ENCODE peak calls at places on chromosomes 1 and 21, in eight cellular contexts. C is fibroblast of lung; M is ecto neural progenitor cell; Y is stromal cell of bone marrow; U is putamen; J is NCI-H2107; T is activated CD8-positive, alpha-beta memory T cell treated with anti-CD3 and anti-CD28 coated beads for 24 hours; F is posterior vena cava. G is an unnamed sample.
A peak's percentile ranks its signal among the peaks of the same experiment; 100 is the strongest.

GRCh38 chr1:223242971-223243370 is 99.9 kb upstream of the TLR5 start:
- DNase-seq in J (no peak), M (peak; percentile 46), C (no peak), U (no peak), F (no peak), T (no peak), Y (no peak), G (no peak)

GRCh38 chr1:50703240-50703639 is 256.8 kb downstream of the FAF1 start:
- DNase-seq in U (no peak), C (no peak), J (no peak), T (no peak), M (no peak), F (no peak), Y (no peak), G (no peak)

GRCh38 chr1:48026275-48026674 is 29.1 kb upstream of the TRABD2B start:
- DNase-seq in U (no peak), F (no peak), Y (peak; percentile 52), J (no peak), C (peak; percentile 16), M (no peak), T (no peak), G (no peak)

GRCh38 chr1:226419284-226419683 is 11.4 kb upstream of the PARP1 start:
- DNase-seq in J (no peak), M (peak; percentile 22), U (no peak), C (no peak), T (peak; percentile 32), Y (no peak), F (no peak), G (no peak)

GRCh38 chr21:35428927-35429326 is 379.8 kb upstream of the RUNX1 start:
- DNase-seq in C (no peak), J (no peak), U (no peak), M (no peak), F (no peak), Y (peak; percentile 76), T (no peak), G (no peak)

GRCh38 chr1:74412244-74412643 is 100.2 kb downstream of the LRRC53 start:
- DNase-seq in F (no peak), U (no peak), C (no peak), M (no peak), J (no peak), Y (no peak), T (no peak), G (no peak)

GRCh38 chr1:206706298-206706791 is 21.6 kb downstream of the MAPKAPK2 start:
- DNase-seq in C (peak; percentile 96), F (peak; percentile 95), U (no peak), J (peak; percentile 38), M (peak; percentile 75), T (no peak), Y (peak; percentile 95), G (peak; percentile 73)

GRCh38 chr1:158458263-158458662 is 3.4 kb upstream of the OR10K1 start:
- DNase-seq in U (no peak), T (no peak), Y (no peak), M (no peak), C (no peak), J (no peak), F (no peak), G (no peak)

GRCh38 chr1:70034403-70034802 is 171.0 kb downstream of the LRRC40 start:
- DNase-seq in Y (no peak), T (no peak), J (peak; percentile 18), F (no peak), C (peak; percentile 70), M (no peak), U (no peak), G (no peak)

GRCh38 chr1:17502326-17502778 is 37.1 kb upstream of the ARHGEF10L start:
- DNase-seq in T (peak; percentile 74), F (peak; percentile 95), C (peak; percentile 75), J (peak; percentile 38), U (peak; percentile 53), M (peak; percentile 89), Y (peak; percentile 93), G (peak; percentile 95)

GRCh38 chr1:26391450-26391849 is 18.9 kb upstream of the ZNF683 start:
- DNase-seq in J (no peak), M (no peak), C (peak; percentile 45), F (no peak), Y (peak; percentile 46), T (no peak), U (peak; percentile 14), G (no peak)

GRCh38 chr1:63557365-63557987 is 34.2 kb downstream of the EFCAB7 start:
- DNase-seq in U (no peak), T (no peak), C (peak; percentile 20), M (no peak), J (no peak), F (no peak), Y (peak; percentile 25), G (no peak)

GRCh38 chr21:36166705-36167104 is 10.1 kb downstream of the DOP1B start:
- DNase-seq in M (no peak), F (peak; percentile 45), T (no peak), J (no peak), C (no peak), Y (no peak), U (no peak), G (no peak)

GRCh38 chr1:231603598-231604275 is 22.9 kb upstream of the DISC1 start:
- DNase-seq in J (peak; percentile 71), M (no peak), U (peak; percentile 58), C (peak; percentile 47), Y (no peak), F (no peak), T (peak; percentile 68), G (no peak)

GRCh38 chr1:89605692-89606091 is 27.2 kb upstream of the LRRC8C start:
- DNase-seq in Y (no peak), C (peak; percentile 72), J (no peak), U (no peak), T (no peak), F (no peak), M (no peak), G (no peak)

GRCh38 chr1:189693140-189693539 is 784.5 kb downstream of the BRINP3 start:
- DNase-seq in C (no peak), F (no peak), U (no peak), Y (no peak), J (no peak), M (no peak), T (no peak), G (no peak)

GRCh38 chr1:17112076-17112475 is 7.2 kb downstream of the PADI2 start:
- DNase-seq in T (no peak), Y (no peak), J (no peak), U (no peak), F (no peak), M (no peak), C (no peak), G (no peak)

GRCh38 chr1:161197560-161198205 is 1.2 kb downstream of the ADAMTS4 start:
- DNase-seq in M (no peak), Y (no peak), U (no peak), F (peak; percentile 76), T (no peak), J (no peak), C (no peak), G (no peak)

GRCh38 chr1:24969616-24970398 is 39.7 kb upstream of the RUNX3 start:
- DNase-seq in C (no peak), J (no peak), T (peak; percentile 76), M (no peak), U (no peak), F (no peak), Y (no peak), G (no peak)

GRCh38 chr1:175471039-175471800 is 272.2 kb downstream of the TNR start:
- DNase-seq in M (no peak), Y (no peak), U (no peak), C (peak; percentile 77), T (no peak), J (no peak), F (no peak), G (no peak)

GRCh38 chr1:154582885-154583284 is 15.3 kb downstream of the CHRNB2 start:
- DNase-seq in M (no peak), F (no peak), J (no peak), T (no peak), Y (no peak), C (no peak), U (no peak), G (no peak)

GRCh38 chr1:3548156-3548893 is 63.0 kb downstream of the MEGF6 start:
- DNase-seq in T (no peak), C (peak; percentile 76), F (no peak), Y (no peak), J (no peak), U (no peak), M (no peak), G (no peak)

GRCh38 chr1:158078569-158079080 is 85.2 kb downstream of the KIRREL1 start:
- DNase-seq in U (no peak), C (no peak), Y (no peak), F (no peak), T (no peak), J (no peak), M (no peak), G (no peak)

GRCh38 chr1:212012034-212012740 is 23.2 kb downstream of the INTS7 start:
- DNase-seq in F (no peak), J (peak; percentile 62), U (peak; percentile 20), Y (peak; percentile 53), M (peak; percentile 61), C (peak; percentile 51), T (peak; percentile 79), G (peak; percentile 59)

GRCh38 chr1:53128401-53128800 is 14.0 kb downstream of the SLC1A7 start:
- DNase-seq in U (no peak), T (no peak), J (no peak), Y (no peak), C (no peak), M (no peak), F (peak; percentile 58), G (no peak)

GRCh38 chr1:53619811-53620619 is 118.9 kb downstream of the GLIS1 start:
- DNase-seq in C (peak; percentile 42), T (no peak), J (no peak), M (peak; percentile 38), Y (no peak), U (peak; percentile 17), F (peak; percentile 69), G (no peak)

GRCh38 chr1:170808229-170808870 is 127.0 kb upstream of the MROH9 start:
- DNase-seq in F (no peak), U (no peak), J (no peak), Y (no peak), M (no peak), T (no peak), C (no peak), G (no peak)

GRCh38 chr1:170367615-170368014 is 164.4 kb upstream of the GORAB start:
- DNase-seq in Y (no peak), J (no peak), C (no peak), M (no peak), T (no peak), U (no peak), F (peak; percentile 53), G (no peak)

GRCh38 chr1:3459051-3459908 is 4.8 kb downstream of the ARHGEF16 start:
- DNase-seq in F (no peak), Y (no peak), M (no peak), J (no peak), T (no peak), C (no peak), U (no peak), G (peak; percentile 9)

GRCh38 chr1:40899230-40899870 is 37.2 kb upstream of the CITED4 start:
- DNase-seq in U (no peak), C (no peak), M (no peak), J (no peak), F (no peak), T (no peak), Y (no peak), G (no peak)

GRCh38 chr21:42309753-42310213 is 5.4 kb downstream of the TFF3 start:
- DNase-seq in U (no peak), F (no peak), J (peak; percentile 82), T (peak; percentile 90), C (no peak), Y (no peak), M (peak; percentile 84), G (peak; percentile 51)

GRCh38 chr1:203306089-203306969 is 1.0 kb downstream of the BTG2 start:
- DNase-seq in Y (peak; percentile 62), M (peak; percentile 64), J (peak; percentile 55), T (peak; percentile 80), U (peak; percentile 84), F (peak; percentile 92), C (peak; percentile 86), G (peak; percentile 94)